ENCODE peak calls at places on chromosomes 13 and 19, in eight cellular contexts. H is IMR-90, O is heart left ventricle, S is Peyer's patch, C is K562, T is lower leg skin, N is transverse colon, X is breast epithelium. D is an unnamed sample.

GRCh38 chr19:3868770-3869456 is at the start of gene ZFR2:
- DNase-seq in X (no peak), C (peak; percentile 36), H (no peak), O (no peak), N (no peak), T (no peak), S (no peak), D (no peak)

GRCh38 chr13:95898256-95898655 is 154.9 kb downstream of the UGGT2 start:
- DNase-seq in N (no peak), T (no peak), C (no peak), O (no peak), H (no peak), S (no peak), X (no peak), D (no peak)

GRCh38 chr19:55258476-55258827 is 365 bp downstream of the PPP6R1 start:
- DNase-seq in T (no peak), N (no peak), S (no peak), X (no peak), C (peak; percentile 51), H (no peak), O (no peak), D (peak; percentile 68)

GRCh38 chr19:56670961-56671612 is 470 bp downstream of the ZNF835 start:
- DNase-seq in S (no peak), T (peak; percentile 71), X (no peak), N (no peak), O (peak; percentile 13), H (no peak), C (no peak), D (no peak)

GRCh38 chr13:106919093-106919492 is 351.2 kb upstream of the ARGLU1 start:
- DNase-seq in C (no peak), N (no peak), S (no peak), X (no peak), H (no peak), O (no peak), T (no peak), D (no peak)

GRCh38 chr13:93217701-93218100 is 8.9 kb upstream of the GPC6 start:
- DNase-seq in T (no peak), O (no peak), S (no peak), H (no peak), N (no peak), X (no peak), C (no peak), D (no peak)

GRCh38 chr13:66159526-66159925 is 1070.6 kb downstream of the PCDH9 start:
- DNase-seq in O (no peak), N (no peak), X (no peak), C (no peak), S (no peak), H (no peak), T (no peak), D (no peak)

GRCh38 chr13:58843567-58843966 is 1212.0 kb downstream of the PCDH17 start:
- DNase-seq in T (no peak), O (no peak), X (no peak), S (no peak), N (no peak), H (no peak), C (no peak), D (no peak)

GRCh38 chr13:48178126-48178525 is 54.9 kb upstream of the ITM2B start:
- DNase-seq in N (no peak), C (no peak), T (no peak), S (no peak), X (no peak), H (no peak), O (no peak), D (no peak)

GRCh38 chr13:35787937-35788336 is 311.4 kb upstream of the MAB21L1 start:
- DNase-seq in X (no peak), O (no peak), T (no peak), C (no peak), S (no peak), H (no peak), N (no peak), D (no peak)

GRCh38 chr13:30866692-30867669 is 39.1 kb upstream of the MEDAG start:
- DNase-seq in S (no peak), X (no peak), T (peak; percentile 71), O (no peak), N (no peak), H (no peak), C (no peak), D (no peak)

GRCh38 chr13:20822406-20822805 is 48.6 kb upstream of the EEF1AKMT1 start:
- DNase-seq in N (no peak), H (no peak), X (no peak), C (no peak), S (no peak), O (no peak), T (no peak), D (no peak)

GRCh38 chr19:920051-920857 is 3.1 kb downstream of the KISS1R start:
- DNase-seq in S (no peak), T (no peak), H (no peak), O (no peak), C (no peak), X (no peak), N (no peak), D (no peak)

GRCh38 chr19:918152-918437 is 962 bp downstream of the KISS1R start:
- DNase-seq in X (no peak), H (no peak), C (no peak), N (no peak), S (no peak), O (no peak), T (no peak), D (no peak)

GRCh38 chr19:917323-918151 is at the start of gene KISS1R:
- DNase-seq in X (no peak), H (peak; percentile 34), S (no peak), C (peak; percentile 90), N (no peak), T (no peak), O (no peak), D (no peak)

GRCh38 chr19:918481-919156 is 1.5 kb downstream of the KISS1R start:
- DNase-seq in H (no peak), C (no peak), T (no peak), X (no peak), S (no peak), O (no peak), N (no peak), D (no peak)

GRCh38 chr19:919157-920050 is 2.3 kb downstream of the KISS1R start:
- DNase-seq in S (peak; percentile 67), C (no peak), X (no peak), O (no peak), H (no peak), T (no peak), N (no peak), D (no peak)
- TF ChIP-seq POLR2A in S (no peak), C (no peak), X (no peak), O (no peak), H (no peak), T (no peak), N (no peak), D (no peak)

GRCh38 chr19:54209058-54209747 is 8.5 kb downstream of the RPS9 start:
- DNase-seq in S (no peak), T (no peak), C (peak; percentile 44), X (no peak), O (no peak), H (no peak), N (no peak), D (peak; percentile 53)
- TF ChIP-seq POLR2A in S (no peak), T (no peak), C (no peak), X (no peak), O (no peak), H (no peak), N (no peak), D (peak; percentile 17)

DNA sequence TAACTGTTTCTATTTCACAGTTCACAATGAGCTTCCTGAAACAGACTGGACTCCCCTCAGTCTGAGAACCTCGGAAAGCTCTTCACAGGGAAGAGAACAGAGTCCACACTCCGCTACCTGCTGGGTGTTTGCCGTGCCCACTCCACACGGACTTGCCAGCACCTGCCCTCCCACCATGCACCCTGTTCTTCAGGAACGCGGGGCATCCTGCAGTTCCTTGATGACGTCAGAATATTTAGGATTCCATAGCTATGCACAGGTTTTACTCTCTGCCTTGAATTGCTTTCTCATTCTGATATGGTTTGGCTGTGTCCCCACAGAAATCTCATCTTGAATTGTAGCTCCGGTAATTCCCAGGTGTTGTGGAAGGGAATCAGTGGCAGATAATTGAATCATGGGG is 74.4 kb upstream of the FARP1 start:
- DNase-seq in N (no peak), T (no peak), S (no peak), X (no peak), H (no peak), C (peak; percentile 2), O (no peak), D (no peak)
- TF ChIP-seq POLR2A in N (no peak), T (no peak), S (no peak), X (no peak), H (no peak), C (no peak), O (no peak), D (no peak)

GRCh38 chr19:18194554-18195238 is 1.7 kb downstream of the MPV17L2 start:
- DNase-seq in H (peak; percentile 34), T (no peak), O (no peak), X (no peak), S (no peak), N (peak; percentile 49), C (peak; percentile 70), D (no peak)

GRCh38 chr19:18196511-18196845 is 3.5 kb downstream of the MPV17L2 start:
- DNase-seq in T (no peak), X (no peak), N (no peak), H (no peak), O (no peak), S (no peak), C (no peak), D (no peak)

GRCh38 chr19:18197941-18198340 is 4.9 kb downstream of the MPV17L2 start:
- DNase-seq in N (no peak), T (no peak), S (no peak), X (no peak), C (no peak), H (no peak), O (no peak), D (no peak)

GRCh38 chr19:18198374-18198773 is 5.4 kb downstream of the MPV17L2 start:
- DNase-seq in O (no peak), T (no peak), X (no peak), C (no peak), N (no peak), H (no peak), S (no peak), D (no peak)

GRCh38 chr19:18197306-18197705 is 4.3 kb downstream of the MPV17L2 start:
- DNase-seq in X (no peak), N (no peak), O (no peak), T (no peak), H (no peak), S (no peak), C (no peak), D (no peak)
- TF ChIP-seq POLR2A in X (no peak), N (no peak), O (no peak), T (no peak), H (no peak), S (no peak), C (no peak), D (no peak)

GRCh38 chr19:51096473-51097165 is 11.6 kb downstream of the CTU1 start:
- DNase-seq in X (no peak), T (no peak), N (no peak), H (no peak), S (peak; percentile 37), O (no peak), C (no peak), D (no peak)
- TF ChIP-seq POLR2A in X (no peak), T (no peak), N (no peak), H (no peak), S (no peak), O (no peak), C (no peak), D (no peak)

D was measured in H54.